ENCODE peak calls at places on chromosomes 5 and 9, in four cellular contexts. I, H, U and Z are unnamed samples.

GRCh38 chr5:139105621-139106071 is 92.5 kb downstream of the SIL1 start:
- DNase-seq in I (peak), H (no peak), U (no peak), Z (no peak)

GRCh38 chr9:22119537-22120167 is 110.5 kb upstream of the CDKN2B start:
- DNase-seq in I (no peak), H (peak), U (no peak), Z (peak)

GRCh38 chr9:94256007-94256406 is 3.1 kb upstream of the ZNF169 start:
- DNase-seq in I (no peak), H (no peak), U (no peak), Z (no peak)

GRCh38 chr5:67085616-67086015 is 111.0 kb downstream of the CD180 start:
- DNase-seq in I (no peak), H (no peak), U (no peak), Z (no peak)

GRCh38 chr5:13108281-13108680 is 836.2 kb downstream of the DNAH5 start:
- DNase-seq in I (no peak), H (peak), U (no peak), Z (no peak)

GRCh38 chr9:93309889-93310425 is 126.0 kb downstream of the WNK2 start:
- DNase-seq in I (no peak), H (no peak), U (no peak), Z (no peak)

GRCh38 chr5:36744678-36745659 is 131.6 kb upstream of the NIPBL start:
- DNase-seq in I (peak), H (peak), U (no peak), Z (peak)

GRCh38 chr5:81207009-81207408 is 26.1 kb upstream of the CKMT2 start:
- DNase-seq in I (no peak), H (peak), U (no peak), Z (peak)

GRCh38 chr9:2317591-2317990 is 302.4 kb downstream of the SMARCA2 start:
- DNase-seq in I (no peak), H (no peak), U (no peak), Z (no peak)

GRCh38 chr9:5850735-5851122 is 17.8 kb upstream of the ERMP1 start:
- DNase-seq in I (no peak), H (no peak), U (no peak), Z (no peak)

GRCh38 chr9:87954230-87954629 is 20.1 kb downstream of the CDK20 start:
- DNase-seq in I (no peak), H (no peak), U (no peak), Z (no peak)

GRCh38 chr5:38381361-38381760 is 123.0 kb downstream of the EGFLAM start:
- DNase-seq in I (no peak), H (no peak), U (no peak), Z (no peak)

GRCh38 chr5:34913072-34913471 is 2.2 kb downstream of the RAD1 start:
- DNase-seq in I (no peak), H (peak), U (no peak), Z (peak)

GRCh38 chr9:107717608-107718314 is 228.2 kb upstream of the KLF4 start:
- DNase-seq in I (no peak), H (no peak), U (no peak), Z (no peak)

GRCh38 chr5:72121753-72122445 is 14.6 kb downstream of the MAP1B start:
- DNase-seq in I (no peak), H (no peak), U (no peak), Z (no peak)

GRCh38 chr5:121731377-121731776 is 120.3 kb upstream of the FTMT start:
- DNase-seq in I (no peak), H (no peak), U (no peak), Z (no peak)

GRCh38 chr9:69229367-69229766 is 55.3 kb downstream of the TJP2 start:
- DNase-seq in I (no peak), H (no peak), U (no peak), Z (no peak)

GRCh38 chr5:121573844-121574243 is 277.8 kb upstream of the FTMT start:
- DNase-seq in I (no peak), H (no peak), U (no peak), Z (no peak)

GRCh38 chr5:94524841-94525697 is 93.3 kb downstream of the KIAA0825 start:
- DNase-seq in I (peak), H (peak), U (no peak), Z (peak)

GRCh38 chr9:85727500-85727899 is 14.3 kb downstream of the AGTPBP1 start:
- DNase-seq in I (no peak), H (no peak), U (no peak), Z (peak)

GRCh38 chr5:142492781-142493281 is 168.0 kb upstream of the SPRY4 start:
- DNase-seq in I (no peak), H (peak), U (no peak), Z (peak)

GRCh38 chr9:110835859-110836271 is 167.3 kb downstream of the MUSK start:
- DNase-seq in I (no peak), H (peak), U (no peak), Z (peak)

GRCh38 chr9:107569171-107569570 is 79.6 kb upstream of the KLF4 start:
- DNase-seq in I (no peak), H (peak), U (no peak), Z (peak)

GRCh38 chr9:115969096-115969495 is 184.5 kb upstream of the PAPPA start:
- DNase-seq in I (no peak), H (peak), U (no peak), Z (peak)

GRCh38 chr9:14056235-14056930 is 257.6 kb downstream of the NFIB start:
- DNase-seq in I (no peak), H (no peak), U (no peak), Z (no peak)

GRCh38 chr5:108615216-108615615 is 132.5 kb upstream of the FER start:
- DNase-seq in I (no peak), H (peak), U (no peak), Z (no peak)

GRCh38 chr9:110141118-110141797 is 66.7 kb downstream of the C9orf152 start:
- DNase-seq in I (no peak), H (peak), U (no peak), Z (peak)

GRCh38 chr9:135888766-135889394 is 18.5 kb downstream of the CAMSAP1 start:
- DNase-seq in I (no peak), H (no peak), U (no peak), Z (no peak)

GRCh38 chr9:73869261-73869660 is 627.9 kb upstream of the RORB start:
- DNase-seq in I (no peak), H (peak), U (no peak), Z (peak)

GRCh38 chr9:111916234-111916645 is 19.6 kb downstream of the UGCG start:
- DNase-seq in I (no peak), H (no peak), U (no peak), Z (no peak)

GRCh38 chr5:55850839-55851674 is at the start of gene IL31RA:
- DNase-seq in I (no peak), H (peak), U (no peak), Z (peak)

GRCh38 chr9:37025381-37026084 is 8.5 kb downstream of the PAX5 start:
- DNase-seq in I (no peak), H (no peak), U (no peak), Z (no peak)

GRCh38 chr5:123215929-123216702 is 127.1 kb downstream of the PRDM6 start:
- DNase-seq in I (no peak), H (no peak), U (no peak), Z (no peak)